ENCODE peak calls at places on chromosomes 12 and 14, in seven cellular contexts. One of them, this sample, is unnamed.

GRCh38 chr14:35229495-35230089 is 62.6 kb upstream of the PSMA6 start:
- DNase-seq in esophagus muscularis mucosa: no peak
- DNase-seq in sigmoid colon: no peak
- DNase-seq in vagina: no peak
- DNase-seq in HCT116: no peak
- DNase-seq in upper lobe of left lung: no peak
- DNase-seq in transverse colon: no peak
- DNase-seq in this sample: no peak

GRCh38 chr14:59310644-59311043 is 122.2 kb downstream of the DAAM1 start:
- DNase-seq in esophagus muscularis mucosa: no peak
- DNase-seq in sigmoid colon: no peak
- DNase-seq in vagina: no peak
- DNase-seq in HCT116: no peak
- DNase-seq in upper lobe of left lung: no peak
- DNase-seq in transverse colon: no peak
- DNase-seq in this sample: no peak

GRCh38 chr12:43776498-43776897 is 17.7 kb downstream of the IRAK4 start:
- DNase-seq in esophagus muscularis mucosa: no peak
- DNase-seq in sigmoid colon: no peak
- DNase-seq in vagina: no peak
- DNase-seq in HCT116: peak; percentile 16
- DNase-seq in upper lobe of left lung: no peak
- DNase-seq in transverse colon: no peak
- DNase-seq in this sample: no peak

GRCh38 chr12:95738024-95738611 is 52.4 kb downstream of the NTN4 start:
- DNase-seq in esophagus muscularis mucosa: no peak
- DNase-seq in sigmoid colon: no peak
- DNase-seq in vagina: no peak
- DNase-seq in HCT116: no peak
- DNase-seq in upper lobe of left lung: no peak
- DNase-seq in transverse colon: peak; percentile 34
- DNase-seq in this sample: peak; percentile 71

GRCh38 chr12:28294300-28294699 is 104.0 kb downstream of the CCDC91 start:
- DNase-seq in esophagus muscularis mucosa: no peak
- DNase-seq in sigmoid colon: no peak
- DNase-seq in vagina: no peak
- DNase-seq in HCT116: no peak
- DNase-seq in upper lobe of left lung: no peak
- DNase-seq in transverse colon: no peak
- DNase-seq in this sample: no peak

GRCh38 chr12:123142518-123142840 is 8.4 kb downstream of the PITPNM2 start:
- DNase-seq in esophagus muscularis mucosa: no peak
- DNase-seq in sigmoid colon: no peak
- DNase-seq in vagina: no peak
- DNase-seq in HCT116: no peak
- DNase-seq in upper lobe of left lung: no peak
- DNase-seq in transverse colon: no peak
- DNase-seq in this sample: no peak

GRCh38 chr12:1716215-1716862 is 25.5 kb downstream of the ADIPOR2 start:
- DNase-seq in esophagus muscularis mucosa: no peak
- DNase-seq in sigmoid colon: no peak
- DNase-seq in vagina: no peak
- DNase-seq in HCT116: no peak
- DNase-seq in upper lobe of left lung: no peak
- DNase-seq in transverse colon: no peak
- DNase-seq in this sample: no peak

GRCh38 chr12:73274972-73275371 is 1002.8 kb downstream of the TRHDE start:
- DNase-seq in esophagus muscularis mucosa: no peak
- DNase-seq in sigmoid colon: no peak
- DNase-seq in vagina: no peak
- DNase-seq in HCT116: peak; percentile 1
- DNase-seq in upper lobe of left lung: no peak
- DNase-seq in transverse colon: no peak
- DNase-seq in this sample: no peak

GRCh38 chr14:80100681-80101080 is 110.6 kb downstream of the DIO2 start:
- DNase-seq in esophagus muscularis mucosa: no peak
- DNase-seq in sigmoid colon: no peak
- DNase-seq in vagina: no peak
- DNase-seq in HCT116: no peak
- DNase-seq in upper lobe of left lung: no peak
- DNase-seq in transverse colon: no peak
- DNase-seq in this sample: no peak

GRCh38 chr14:31018057-31018645 is 7.3 kb upstream of the AP4S1 start:
- DNase-seq in esophagus muscularis mucosa: no peak
- DNase-seq in sigmoid colon: no peak
- DNase-seq in vagina: no peak
- DNase-seq in HCT116: no peak
- DNase-seq in upper lobe of left lung: no peak
- DNase-seq in transverse colon: no peak
- DNase-seq in this sample: no peak

GRCh38 chr12:57465747-57466505 is 6.3 kb downstream of the GLI1 start:
- DNase-seq in esophagus muscularis mucosa: no peak
- DNase-seq in sigmoid colon: no peak
- DNase-seq in vagina: no peak
- DNase-seq in HCT116: no peak
- DNase-seq in upper lobe of left lung: no peak
- DNase-seq in transverse colon: no peak
- DNase-seq in this sample: no peak

GRCh38 chr12:39103552-39104165 is 198.3 kb upstream of the CPNE8 start:
- DNase-seq in esophagus muscularis mucosa: no peak
- DNase-seq in sigmoid colon: no peak
- DNase-seq in vagina: no peak
- DNase-seq in HCT116: peak; percentile 70
- DNase-seq in upper lobe of left lung: no peak
- DNase-seq in transverse colon: no peak
- DNase-seq in this sample: no peak

GRCh38 chr12:9787340-9787737 is 26.6 kb upstream of the CD69 start:
- DNase-seq in esophagus muscularis mucosa: no peak
- DNase-seq in sigmoid colon: no peak
- DNase-seq in vagina: no peak
- DNase-seq in HCT116: no peak
- DNase-seq in upper lobe of left lung: no peak
- DNase-seq in transverse colon: no peak
- DNase-seq in this sample: no peak

GRCh38 chr12:58757422-58757821 is 162.9 kb downstream of the LRIG3 start:
- DNase-seq in esophagus muscularis mucosa: no peak
- DNase-seq in sigmoid colon: no peak
- DNase-seq in vagina: no peak
- DNase-seq in HCT116: no peak
- DNase-seq in upper lobe of left lung: no peak
- DNase-seq in transverse colon: no peak
- DNase-seq in this sample: no peak

GRCh38 chr14:55457496-55457895 is 17.1 kb upstream of the TBPL2 start:
- DNase-seq in esophagus muscularis mucosa: no peak
- DNase-seq in sigmoid colon: no peak
- DNase-seq in vagina: no peak
- DNase-seq in HCT116: no peak
- DNase-seq in upper lobe of left lung: no peak
- DNase-seq in transverse colon: no peak
- DNase-seq in this sample: no peak

GRCh38 chr14:55454264-55455151 is 14.1 kb upstream of the TBPL2 start:
- DNase-seq in esophagus muscularis mucosa: peak; percentile 91
- DNase-seq in sigmoid colon: peak; percentile 77
- DNase-seq in vagina: no peak
- DNase-seq in HCT116: peak; percentile 83
- DNase-seq in upper lobe of left lung: no peak
- DNase-seq in transverse colon: peak; percentile 68
- DNase-seq in this sample: peak; percentile 37

GRCh38 chr14:55458800-55459577 is 18.6 kb upstream of the TBPL2 start:
- DNase-seq in esophagus muscularis mucosa: no peak
- DNase-seq in sigmoid colon: no peak
- DNase-seq in vagina: no peak
- DNase-seq in HCT116: no peak
- DNase-seq in upper lobe of left lung: no peak
- DNase-seq in transverse colon: no peak
- DNase-seq in this sample: no peak
- H3K4me3 ChIP-seq in esophagus muscularis mucosa: no peak overlapping the region
- H3K4me3 ChIP-seq in sigmoid colon: no peak overlapping the region
- H3K4me3 ChIP-seq in vagina: no peak overlapping the region
- H3K4me3 ChIP-seq in HCT116: no peak overlapping the region
- H3K4me3 ChIP-seq in upper lobe of left lung: no peak overlapping the region
- H3K4me3 ChIP-seq in transverse colon: no peak overlapping the region
- H3K4me3 ChIP-seq in this sample: no peak overlapping the region

GRCh38 chr12:104306943-104307654 is 3.6 kb downstream of the EID3 start:
- DNase-seq in esophagus muscularis mucosa: no peak
- DNase-seq in sigmoid colon: no peak
- DNase-seq in vagina: no peak
- DNase-seq in HCT116: no peak
- DNase-seq in upper lobe of left lung: no peak
- DNase-seq in transverse colon: no peak
- DNase-seq in this sample: no peak

GRCh38 chr12:104305349-104305748 is 1.8 kb downstream of the EID3 start:
- DNase-seq in esophagus muscularis mucosa: no peak
- DNase-seq in sigmoid colon: no peak
- DNase-seq in vagina: no peak
- DNase-seq in HCT116: no peak
- DNase-seq in upper lobe of left lung: no peak
- DNase-seq in transverse colon: no peak
- DNase-seq in this sample: no peak

GRCh38 chr12:104306376-104306775 is 2.8 kb downstream of the EID3 start:
- DNase-seq in esophagus muscularis mucosa: no peak
- DNase-seq in sigmoid colon: no peak
- DNase-seq in vagina: no peak
- DNase-seq in HCT116: no peak
- DNase-seq in upper lobe of left lung: no peak
- DNase-seq in transverse colon: no peak
- DNase-seq in this sample: no peak

GRCh38 chr12:104304261-104305004 is 894 bp downstream of the EID3 start:
- DNase-seq in esophagus muscularis mucosa: no peak
- DNase-seq in sigmoid colon: no peak
- DNase-seq in vagina: no peak
- DNase-seq in HCT116: no peak
- DNase-seq in upper lobe of left lung: no peak
- DNase-seq in transverse colon: no peak
- DNase-seq in this sample: no peak

DNA sequence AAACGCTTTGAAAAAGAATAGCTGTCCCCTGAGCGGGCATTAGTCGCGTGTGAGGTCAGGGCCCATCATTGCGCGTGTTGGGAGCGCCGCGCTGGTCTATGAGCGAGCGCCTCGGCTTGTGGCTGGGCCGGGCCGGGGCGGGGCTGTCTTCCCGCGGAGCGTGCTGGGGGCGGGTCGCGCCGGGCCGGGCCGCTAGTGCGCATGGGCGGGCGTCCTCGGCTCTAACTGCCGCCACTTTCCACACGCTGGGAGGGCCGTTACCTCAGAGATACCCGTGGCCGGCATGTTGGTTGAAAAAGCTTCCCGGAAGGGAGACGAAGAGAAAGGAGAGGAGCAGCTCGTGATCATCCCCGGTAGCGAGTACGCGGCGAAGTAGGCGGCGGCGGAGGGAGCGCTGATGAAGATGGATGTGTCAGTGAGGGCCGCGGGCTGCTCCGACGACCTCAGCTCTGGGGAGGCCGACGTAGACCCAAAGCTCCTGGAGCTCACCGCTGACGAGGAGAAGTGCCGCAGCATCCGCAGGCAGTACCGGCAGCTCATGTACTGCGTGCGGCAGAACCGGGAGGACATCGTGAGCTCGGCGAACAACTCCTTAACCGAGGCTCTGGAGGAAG is at the start of gene EID3:
- DNase-seq in esophagus muscularis mucosa: peak; percentile 94
- DNase-seq in sigmoid colon: peak; percentile 95
- DNase-seq in vagina: no peak
- DNase-seq in HCT116: no peak
- DNase-seq in upper lobe of left lung: peak; percentile 99
- DNase-seq in transverse colon: peak; percentile 88
- DNase-seq in this sample: peak; percentile 91
- TF ChIP-seq POLR2AphosphoS5 in esophagus muscularis mucosa: peak; percentile 79
- TF ChIP-seq POLR2AphosphoS5 in sigmoid colon: peak; percentile 67
- TF ChIP-seq POLR2AphosphoS5 in vagina: no peak
- TF ChIP-seq POLR2AphosphoS5 in HCT116: no peak
- TF ChIP-seq POLR2AphosphoS5 in upper lobe of left lung: peak; percentile 16
- TF ChIP-seq POLR2AphosphoS5 in transverse colon: peak; percentile 23
- TF ChIP-seq POLR2AphosphoS5 in this sample: no peak

DNA sequence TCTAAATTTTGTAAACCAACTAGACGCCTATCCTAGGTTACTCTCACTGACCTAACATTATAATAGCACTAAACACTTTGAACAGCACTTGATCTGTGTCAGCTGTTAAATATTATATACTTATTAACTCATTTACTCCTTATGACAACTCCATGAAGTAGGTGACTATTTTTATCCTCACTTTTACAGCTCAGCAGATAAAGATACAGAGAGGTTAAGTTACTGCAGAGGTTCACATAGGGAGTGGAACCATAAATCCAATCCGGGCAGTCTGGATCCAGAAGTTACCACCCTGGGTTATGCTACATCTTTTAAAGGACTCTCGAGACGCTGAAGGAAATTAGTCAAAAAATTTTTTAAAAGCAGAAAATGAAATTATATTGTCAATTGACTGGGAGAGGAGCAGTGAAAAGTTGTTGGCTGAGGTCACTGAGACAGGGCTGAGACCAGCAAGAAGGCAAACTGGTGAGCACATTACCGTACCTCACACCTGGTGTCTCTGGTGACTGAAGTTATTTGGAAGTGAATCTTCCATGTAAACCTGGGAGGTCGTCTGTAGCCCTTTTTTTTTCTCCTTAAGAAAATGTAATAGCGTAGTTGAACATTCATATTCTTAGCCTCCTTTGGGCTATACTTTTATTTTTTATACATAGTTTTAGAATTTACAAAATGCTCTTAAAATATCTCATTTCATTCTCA is 1.2 kb upstream of the RIMKLB start:
- DNase-seq in esophagus muscularis mucosa: no peak
- DNase-seq in sigmoid colon: no peak
- DNase-seq in vagina: no peak
- DNase-seq in HCT116: no peak
- DNase-seq in upper lobe of left lung: no peak
- DNase-seq in transverse colon: no peak
- DNase-seq in this sample: no peak
- H3K4me3 ChIP-seq in esophagus muscularis mucosa: peak overlapping the region; percentile 94
- H3K4me3 ChIP-seq in sigmoid colon: peak overlapping the region; percentile 76
- H3K4me3 ChIP-seq in vagina: peak overlapping the region; percentile 95
- H3K4me3 ChIP-seq in HCT116: no peak overlapping the region
- H3K4me3 ChIP-seq in upper lobe of left lung: peak overlapping the region; percentile 69
- H3K4me3 ChIP-seq in transverse colon: peak overlapping the region; percentile 94
- H3K4me3 ChIP-seq in this sample: peak overlapping the region; percentile 94

GRCh38 chr12:93151079-93151759 is 222.1 kb upstream of the EEA1 start:
- DNase-seq in esophagus muscularis mucosa: no peak
- DNase-seq in sigmoid colon: no peak
- DNase-seq in vagina: no peak
- DNase-seq in HCT116: no peak
- DNase-seq in upper lobe of left lung: no peak
- DNase-seq in transverse colon: no peak
- DNase-seq in this sample: no peak

GRCh38 chr12:93146970-93147369 is 217.9 kb upstream of the EEA1 start:
- DNase-seq in esophagus muscularis mucosa: no peak
- DNase-seq in sigmoid colon: no peak
- DNase-seq in vagina: no peak
- DNase-seq in HCT116: no peak
- DNase-seq in upper lobe of left lung: no peak
- DNase-seq in transverse colon: no peak
- DNase-seq in this sample: no peak

GRCh38 chr12:93148412-93148811 is 219.3 kb upstream of the EEA1 start:
- DNase-seq in esophagus muscularis mucosa: no peak
- DNase-seq in sigmoid colon: no peak
- DNase-seq in vagina: no peak
- DNase-seq in HCT116: no peak
- DNase-seq in upper lobe of left lung: no peak
- DNase-seq in transverse colon: no peak
- DNase-seq in this sample: no peak

GRCh38 chr12:93146278-93146939 is 217.3 kb upstream of the EEA1 start:
- DNase-seq in esophagus muscularis mucosa: no peak
- DNase-seq in sigmoid colon: no peak
- DNase-seq in vagina: no peak
- DNase-seq in HCT116: no peak
- DNase-seq in upper lobe of left lung: no peak
- DNase-seq in transverse colon: no peak
- DNase-seq in this sample: no peak

GRCh38 chr12:93149228-93149627 is 220.1 kb upstream of the EEA1 start:
- DNase-seq in esophagus muscularis mucosa: no peak
- DNase-seq in sigmoid colon: no peak
- DNase-seq in vagina: no peak
- DNase-seq in HCT116: no peak
- DNase-seq in upper lobe of left lung: no peak
- DNase-seq in transverse colon: no peak
- DNase-seq in this sample: no peak
- TF ChIP-seq POLR2AphosphoS5 in esophagus muscularis mucosa: no peak
- TF ChIP-seq POLR2AphosphoS5 in sigmoid colon: no peak
- TF ChIP-seq POLR2AphosphoS5 in vagina: no peak
- TF ChIP-seq POLR2AphosphoS5 in HCT116: no peak
- TF ChIP-seq POLR2AphosphoS5 in upper lobe of left lung: no peak
- TF ChIP-seq POLR2AphosphoS5 in transverse colon: no peak
- TF ChIP-seq POLR2AphosphoS5 in this sample: no peak

This sample was measured in stomach.